ENCODE peak calls at places on chromosomes 2 and 18, in four cellular contexts. N is CD4-positive, CD25-positive, alpha-beta regulatory T cell; R is fibroblast of lung; U is naive thymus-derived CD4-positive, alpha-beta T cell. G is an unnamed sample.
A peak's percentile ranks its signal among the peaks of the same experiment; 100 is the strongest.

GRCh38 chr2:9660154-9660553 is 29.4 kb upstream of the YWHAQ start:
- DNase-seq in N (no peak), U (no peak), R (no peak), G (no peak)

GRCh38 chr2:158394453-158394852 is 62.1 kb downstream of the CCDC148 start:
- DNase-seq in U (no peak), R (no peak), N (no peak), G (no peak)

GRCh38 chr18:2880473-2880872 is 33.7 kb downstream of the EMILIN2 start:
- DNase-seq in N (no peak), R (no peak), U (no peak), G (no peak)

GRCh38 chr2:177038772-177039484 is 173.7 kb upstream of the HNRNPA3 start:
- DNase-seq in U (no peak), R (no peak), N (no peak), G (no peak)

GRCh38 chr2:233358864-233359386 is 4.6 kb downstream of the DGKD start:
- DNase-seq in N (no peak), U (no peak), R (no peak), G (no peak)

GRCh38 chr18:42707080-42707479 is 408.4 kb downstream of the RIT2 start:
- DNase-seq in R (no peak), U (no peak), N (no peak), G (no peak)

GRCh38 chr2:20231632-20232031 is 6.7 kb upstream of the SDC1 start:
- DNase-seq in U (no peak), R (no peak), N (no peak), G (no peak)

GRCh38 chr2:135037831-135038230 is 9.4 kb downstream of the MAP3K19 start:
- DNase-seq in U (no peak), R (no peak), N (no peak), G (no peak)

GRCh38 chr2:223464071-223464470 is 138.1 kb downstream of the SCG2 start:
- DNase-seq in N (no peak), R (peak; percentile 49), U (no peak), G (no peak)

GRCh38 chr2:146457221-146457620 is 1387.6 kb upstream of the ACVR2A start:
- DNase-seq in N (no peak), U (no peak), R (no peak), G (no peak)

GRCh38 chr2:149601141-149601796 is 13.7 kb upstream of the MMADHC start:
- DNase-seq in N (no peak), R (peak; percentile 39), U (no peak), G (no peak)

GRCh38 chr2:225090746-225091145 is 48.5 kb upstream of the DOCK10 start:
- DNase-seq in R (no peak), N (no peak), U (no peak), G (no peak)

GRCh38 chr2:30367232-30368070 is 79.6 kb upstream of the LCLAT1 start:
- DNase-seq in R (peak; percentile 80), U (no peak), N (no peak), G (no peak)

GRCh38 chr2:200786826-200787225 is 24.9 kb upstream of the BZW1 start:
- DNase-seq in N (no peak), U (no peak), R (peak; percentile 89), G (no peak)

GRCh38 chr2:107687087-107687486 is 139.6 kb upstream of the RGPD4 start:
- DNase-seq in R (no peak), U (no peak), N (no peak), G (no peak)

GRCh38 chr18:33583901-33584300 is 5.9 kb downstream of the ASXL3 start:
- DNase-seq in N (no peak), R (no peak), U (no peak), G (no peak)

GRCh38 chr18:37294951-37295350 is 270.6 kb downstream of the CELF4 start:
- DNase-seq in U (no peak), N (no peak), R (no peak), G (no peak)

GRCh38 chr2:237687666-237688065 is 60.3 kb downstream of the LRRFIP1 start:
- DNase-seq in R (peak; percentile 100), U (peak; percentile 92), N (peak; percentile 93), G (peak; percentile 97)

GRCh38 chr18:76412010-76412817 is 82.8 kb downstream of the ZNF516 start:
- DNase-seq in R (no peak), N (no peak), U (no peak), G (no peak)

GRCh38 chr2:222613715-222614331 is 42.1 kb downstream of the FARSB start:
- DNase-seq in N (peak; percentile 42), R (peak; percentile 78), U (no peak), G (no peak)

DNA sequence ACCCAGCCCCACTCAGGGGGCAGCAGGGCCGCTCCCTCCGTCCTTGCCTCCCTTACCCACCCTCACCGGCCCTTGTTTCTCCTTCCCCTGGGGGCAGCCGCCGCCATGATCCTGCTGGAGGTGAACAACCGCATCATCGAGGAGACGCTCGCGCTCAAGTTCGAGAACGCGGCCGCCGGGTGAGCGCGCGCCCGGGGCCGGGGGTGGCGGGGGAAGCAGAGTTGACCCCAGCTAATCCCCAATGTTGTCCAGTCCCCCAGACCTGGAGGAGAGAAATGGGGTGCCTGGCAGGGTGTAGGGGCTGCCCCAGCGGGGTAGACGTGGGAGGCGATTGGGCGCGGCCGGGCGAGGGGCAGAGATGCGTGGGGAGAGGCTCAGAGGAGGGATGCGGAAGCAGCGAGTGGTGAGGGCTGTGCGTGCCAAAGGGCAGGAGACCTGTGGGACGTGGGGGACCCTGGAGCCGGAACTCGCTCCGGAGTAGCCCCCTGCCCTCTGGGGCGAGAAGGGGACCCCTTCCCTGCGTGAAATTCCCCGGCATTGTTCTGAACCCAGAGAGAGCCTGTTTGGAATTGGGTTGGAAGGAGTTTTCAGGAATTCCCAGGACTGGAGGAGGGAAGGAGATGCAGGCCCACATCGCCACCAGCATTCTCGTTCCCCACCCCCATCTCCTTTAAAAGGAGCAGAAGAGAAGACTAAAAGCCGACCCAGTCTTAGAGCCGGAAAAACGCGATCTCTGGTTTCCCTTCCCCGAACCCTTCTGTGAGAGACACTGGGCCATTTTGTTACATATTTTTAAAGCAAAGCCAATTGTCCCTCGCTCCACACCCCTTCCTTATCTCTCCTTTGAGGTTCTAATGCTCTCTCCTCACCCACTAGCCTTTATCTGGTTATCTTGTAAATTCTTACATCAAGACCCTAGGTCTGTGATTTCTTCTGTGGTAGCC is 649 bp downstream of the ARPC2 start:
- DNase-seq in R (no peak), U (peak; percentile 47), N (peak; percentile 80), G (peak; percentile 67)
- H3K4me1 ChIP-seq in R (peaks cover 7% of the 10 kb centered on the region), U (peaks cover 31% of the 10 kb centered on the region), N (peaks cover 50% of the 10 kb centered on the region), G (peaks cover 44% of the 10 kb centered on the region)

DNA sequence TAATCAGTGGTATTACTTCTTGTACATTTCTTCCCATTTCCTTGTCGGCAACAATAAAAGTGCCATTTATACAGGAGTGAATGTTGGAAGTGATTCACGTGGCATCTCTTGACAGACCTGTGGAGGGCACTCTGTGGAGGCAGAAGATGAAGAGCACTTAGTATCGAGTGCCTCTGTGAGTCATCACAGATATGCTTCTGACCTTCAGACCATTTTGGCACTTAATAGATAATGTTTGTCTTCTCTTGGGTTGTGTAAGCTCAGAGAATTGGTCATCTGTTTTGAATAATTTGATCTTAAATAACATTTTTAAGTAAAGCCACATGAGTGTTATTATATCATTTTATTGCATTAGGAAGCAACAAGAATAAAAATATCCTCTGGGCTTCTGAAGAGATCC is 305.5 kb downstream of the PTPRM start:
- DNase-seq in R (peak; percentile 56), U (no peak), N (no peak), G (no peak)
- H3K4me1 ChIP-seq in R (no peaks in the 10 kb centered on the region), U (no peaks in the 10 kb centered on the region), N (no peaks in the 10 kb centered on the region), G (no peaks in the 10 kb centered on the region)

DNA sequence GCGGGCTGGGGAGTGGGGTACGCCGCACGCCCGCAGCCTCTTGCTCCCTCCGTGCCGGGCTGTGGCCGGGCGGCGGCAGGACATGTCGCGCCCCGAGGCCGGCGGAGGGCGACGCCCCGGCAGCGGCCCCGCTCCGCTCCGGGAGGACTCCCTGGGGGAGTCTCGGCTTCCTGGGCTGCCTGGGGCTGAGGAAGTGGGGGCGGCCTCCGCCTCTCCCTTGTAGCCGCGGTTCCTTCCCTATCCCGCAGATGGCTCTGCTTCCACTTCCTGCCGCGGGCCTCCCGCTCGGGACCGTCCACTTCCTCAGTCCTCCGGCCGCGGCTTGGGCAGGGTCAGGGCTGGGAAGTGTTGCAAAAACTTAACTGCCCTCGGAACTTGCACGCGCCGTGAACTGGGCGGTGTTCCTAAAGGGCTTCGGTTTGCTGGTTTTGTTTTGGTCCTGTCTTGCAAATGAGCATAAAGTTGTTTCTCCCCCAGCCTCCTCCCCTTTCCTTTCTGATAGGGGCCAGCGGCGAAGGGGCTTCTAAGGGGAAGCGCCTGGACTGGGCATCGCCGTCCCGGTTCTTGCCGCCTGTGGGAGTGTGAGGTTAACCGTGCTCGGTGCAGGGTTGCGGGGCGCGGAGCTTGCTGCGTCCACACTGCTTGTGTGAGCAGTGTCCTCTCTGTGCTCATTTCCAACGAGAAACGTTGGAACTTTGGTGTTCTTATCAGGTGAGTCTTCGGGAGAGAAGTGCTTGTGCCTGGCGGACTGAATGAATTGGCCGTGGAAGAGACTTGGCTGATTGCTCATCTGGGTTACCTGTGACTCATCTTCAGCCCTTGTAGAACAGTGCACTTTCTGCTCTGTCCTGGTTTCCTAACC is 600 bp downstream of the RALB start:
- DNase-seq in R (peak; percentile 85), U (no peak), N (peak; percentile 56), G (peak; percentile 18)
- H3K4me1 ChIP-seq in R (no peaks in the 10 kb centered on the region), U (peaks cover 16% of the 10 kb centered on the region), N (peaks cover 24% of the 10 kb centered on the region), G (peaks cover 18% of the 10 kb centered on the region)

GRCh38 chr2:239263937-239264837 is 136.6 kb downstream of the HDAC4 start:
- DNase-seq in N (no peak), U (peak; percentile 42), R (peak; percentile 77), G (no peak)

GRCh38 chr2:239261796-239262475 is 138.9 kb downstream of the HDAC4 start:
- DNase-seq in R (no peak), N (no peak), U (no peak), G (no peak)

GRCh38 chr2:239262484-239263230 is 138.2 kb downstream of the HDAC4 start:
- DNase-seq in U (no peak), N (no peak), R (no peak), G (no peak)

GRCh38 chr2:239264838-239265651 is 135.8 kb downstream of the HDAC4 start:
- DNase-seq in N (peak; percentile 93), U (peak; percentile 84), R (peak; percentile 86), G (peak; percentile 49)

DNA sequence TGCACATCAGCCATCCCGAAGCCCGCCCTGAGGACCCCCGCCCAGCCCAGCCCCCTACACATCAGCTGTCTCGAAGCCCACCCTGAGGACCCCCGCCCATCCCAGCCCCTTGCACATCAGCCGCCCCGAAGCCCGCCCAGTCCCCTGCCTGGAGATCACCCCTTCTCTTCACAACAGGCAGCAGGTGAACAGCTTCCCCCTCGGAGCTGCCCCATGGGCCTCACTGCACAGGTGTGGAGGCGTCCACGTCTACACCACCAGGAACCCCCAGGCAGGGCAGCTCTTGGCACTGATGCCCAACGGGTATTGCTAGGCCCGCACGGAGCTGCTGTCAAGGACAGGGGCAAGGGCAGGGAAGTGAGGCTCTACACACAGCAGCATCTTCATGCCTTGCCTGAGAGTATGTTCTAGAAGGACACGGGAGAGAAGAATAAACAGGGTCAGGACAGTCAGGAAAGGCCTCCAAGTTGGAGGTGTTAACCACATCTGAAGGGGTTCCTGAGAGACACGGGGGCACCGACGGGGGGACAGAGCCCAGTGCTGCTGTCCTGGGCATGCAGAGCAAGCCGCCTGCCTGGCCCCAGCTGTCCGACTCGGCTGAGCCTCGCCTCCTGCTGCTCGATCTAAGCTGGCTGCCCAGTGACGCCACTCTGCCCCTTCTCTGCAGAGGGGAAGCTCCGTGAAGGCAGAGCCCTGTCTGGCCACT is 137.4 kb downstream of the HDAC4 start:
- DNase-seq in R (peak; percentile 39), N (no peak), U (no peak), G (no peak)
- H3K4me1 ChIP-seq in R (peaks cover 29% of the 10 kb centered on the region), N (peaks cover 94% of the 10 kb centered on the region), U (peaks cover 69% of the 10 kb centered on the region), G (peaks cover 85% of the 10 kb centered on the region)

GRCh38 chr2:55159037-55159651 is 72.9 kb downstream of the CLHC1 start:
- DNase-seq in N (no peak), U (no peak), R (peak; percentile 44), G (no peak)
- H3K4me1 ChIP-seq in N (no peaks in the 10 kb centered on the region), U (no peaks in the 10 kb centered on the region), R (peaks cover 46% of the 10 kb centered on the region), G (no peaks in the 10 kb centered on the region)

G was measured in CD8-positive, alpha-beta T cell.